ENCODE peak calls at places on chromosomes 7 and 10, in four cellular contexts. L, C, D and B are unnamed samples.

GRCh38 chr7:27199820-27200760 is at the start of gene HOXA13:
- DNase-seq in L (peak), C (no peak), D (no peak), B (peak)

GRCh38 chr10:14586901-14587300 is 187.8 kb downstream of the FAM107B start:
- DNase-seq in L (no peak), C (no peak), D (no peak), B (no peak)

GRCh38 chr10:23238015-23238414 is 45.9 kb downstream of the PTF1A start:
- DNase-seq in L (no peak), C (no peak), D (peak), B (no peak)

GRCh38 chr10:124369986-124370385 is 48.7 kb downstream of the OAT start:
- DNase-seq in L (no peak), C (no peak), D (no peak), B (no peak)

GRCh38 chr10:7260412-7260900 is 150.4 kb downstream of the SFMBT2 start:
- DNase-seq in L (peak), C (peak), D (peak), B (peak)

GRCh38 chr7:82506702-82507101 is 63.1 kb upstream of the CACNA2D1 start:
- DNase-seq in L (no peak), C (no peak), D (no peak), B (no peak)

GRCh38 chr10:20958225-20958624 is 61.1 kb upstream of the NEBL start:
- DNase-seq in L (no peak), C (no peak), D (no peak), B (no peak)

GRCh38 chr7:32894171-32894570 is 2.6 kb upstream of the KBTBD2 start:
- DNase-seq in L (no peak), C (no peak), D (no peak), B (no peak)

GRCh38 chr10:132586731-132587130 is 49.1 kb downstream of the INPP5A start:
- DNase-seq in L (no peak), C (no peak), D (no peak), B (peak)

GRCh38 chr7:73358590-73359275 is 30.8 kb downstream of the FKBP6 start:
- DNase-seq in L (no peak), C (no peak), D (no peak), B (no peak)

GRCh38 chr7:4136501-4137110 is 545.5 kb upstream of the FOXK1 start:
- DNase-seq in L (no peak), C (no peak), D (peak), B (peak)

GRCh38 chr10:49600781-49601400 is 9.2 kb upstream of the SLC18A3 start:
- DNase-seq in L (no peak), C (no peak), D (no peak), B (no peak)

GRCh38 chr7:91527460-91527859 is 263.2 kb downstream of the FZD1 start:
- DNase-seq in L (no peak), C (no peak), D (no peak), B (no peak)

GRCh38 chr10:71719042-71719441 is 536 bp downstream of the C10orf105 start:
- DNase-seq in L (no peak), C (no peak), D (no peak), B (no peak)

GRCh38 chr10:61078542-61078941 is 134.6 kb upstream of the RHOBTB1 start:
- DNase-seq in L (no peak), C (no peak), D (no peak), B (no peak)

GRCh38 chr10:25047902-25048301 is 31.5 kb downstream of the THNSL1 start:
- DNase-seq in L (no peak), C (no peak), D (no peak), B (no peak)

GRCh38 chr10:118472961-118473675 is 122.3 kb downstream of the PRLHR start:
- DNase-seq in L (no peak), C (no peak), D (no peak), B (peak)

GRCh38 chr10:15158972-15159371 is 9.5 kb downstream of the NMT2 start:
- DNase-seq in L (no peak), C (no peak), D (no peak), B (no peak)

GRCh38 chr7:37109016-37109415 is 339.6 kb downstream of the ELMO1 start:
- DNase-seq in L (no peak), C (no peak), D (peak), B (no peak)

GRCh38 chr10:31536297-31536696 is 217.3 kb downstream of the ZEB1 start:
- DNase-seq in L (no peak), C (no peak), D (no peak), B (no peak)

GRCh38 chr7:24882989-24883631 is 96.9 kb downstream of the OSBPL3 start:
- DNase-seq in L (no peak), C (no peak), D (no peak), B (peak)

GRCh38 chr10:111076682-111077661 is at the start of gene ADRA2A:
- DNase-seq in L (peak), C (no peak), D (no peak), B (peak)

GRCh38 chr7:115782716-115783460 is 247.7 kb downstream of the TFEC start:
- DNase-seq in L (no peak), C (no peak), D (no peak), B (no peak)

GRCh38 chr10:105837951-105838350 is 1196.9 kb downstream of the SORCS3 start:
- DNase-seq in L (no peak), C (peak), D (peak), B (peak)

GRCh38 chr10:13115832-13116793 is 16.1 kb downstream of the OPTN start:
- DNase-seq in L (no peak), C (no peak), D (no peak), B (no peak)

GRCh38 chr7:130994378-130995115 is 260.5 kb upstream of the KLF14 start:
- DNase-seq in L (no peak), C (no peak), D (no peak), B (no peak)

GRCh38 chr7:44306608-44307007 is 18.8 kb downstream of the CAMK2B start:
- DNase-seq in L (no peak), C (no peak), D (no peak), B (no peak)

GRCh38 chr10:119115921-119116320 is 12.0 kb downstream of the DENND10 start:
- DNase-seq in L (no peak), C (no peak), D (no peak), B (no peak)

GRCh38 chr7:122944682-122945303 is 50.7 kb downstream of the TAS2R16 start:
- DNase-seq in L (no peak), C (no peak), D (no peak), B (no peak)

GRCh38 chr10:122646511-122647382 is 52.9 kb downstream of the C10orf120 start:
- DNase-seq in L (no peak), C (no peak), D (no peak), B (no peak)

GRCh38 chr10:69684020-69684980 is 54.3 kb downstream of the FAM241B start:
- DNase-seq in L (no peak), C (no peak), D (peak), B (no peak)

GRCh38 chr7:128194533-128195282 is 46.4 kb upstream of the LEP start:
- DNase-seq in L (no peak), C (no peak), D (no peak), B (no peak)

GRCh38 chr7:112204776-112205347 is 1.3 kb downstream of the DOCK4 start:
- DNase-seq in L (peak), C (no peak), D (no peak), B (peak)
- TF ChIP-seq MYC in L (no peak), C (no peak), D (no peak), B (no peak)

GRCh38 chr7:100433276-100433591 is 3.1 kb downstream of the PPP1R35 start:
- DNase-seq in L (no peak), C (no peak), D (no peak), B (peak)

GRCh38 chr7:100433592-100434296 is 2.6 kb downstream of the PPP1R35 start:
- DNase-seq in L (no peak), C (no peak), D (no peak), B (peak)

GRCh38 chr7:100432053-100432452 is 2.4 kb downstream of the MEPCE start:
- DNase-seq in L (no peak), C (no peak), D (no peak), B (no peak)

GRCh38 chr7:100431286-100431735 is 1.7 kb downstream of the MEPCE start:
- DNase-seq in L (no peak), C (no peak), D (no peak), B (no peak)

GRCh38 chr7:100432621-100433275 is 3.1 kb downstream of the MEPCE start:
- DNase-seq in L (no peak), C (no peak), D (no peak), B (peak)
- TF ChIP-seq POLR2A in L (no peak), C (peak), D (no peak), B (no peak)

DNA sequence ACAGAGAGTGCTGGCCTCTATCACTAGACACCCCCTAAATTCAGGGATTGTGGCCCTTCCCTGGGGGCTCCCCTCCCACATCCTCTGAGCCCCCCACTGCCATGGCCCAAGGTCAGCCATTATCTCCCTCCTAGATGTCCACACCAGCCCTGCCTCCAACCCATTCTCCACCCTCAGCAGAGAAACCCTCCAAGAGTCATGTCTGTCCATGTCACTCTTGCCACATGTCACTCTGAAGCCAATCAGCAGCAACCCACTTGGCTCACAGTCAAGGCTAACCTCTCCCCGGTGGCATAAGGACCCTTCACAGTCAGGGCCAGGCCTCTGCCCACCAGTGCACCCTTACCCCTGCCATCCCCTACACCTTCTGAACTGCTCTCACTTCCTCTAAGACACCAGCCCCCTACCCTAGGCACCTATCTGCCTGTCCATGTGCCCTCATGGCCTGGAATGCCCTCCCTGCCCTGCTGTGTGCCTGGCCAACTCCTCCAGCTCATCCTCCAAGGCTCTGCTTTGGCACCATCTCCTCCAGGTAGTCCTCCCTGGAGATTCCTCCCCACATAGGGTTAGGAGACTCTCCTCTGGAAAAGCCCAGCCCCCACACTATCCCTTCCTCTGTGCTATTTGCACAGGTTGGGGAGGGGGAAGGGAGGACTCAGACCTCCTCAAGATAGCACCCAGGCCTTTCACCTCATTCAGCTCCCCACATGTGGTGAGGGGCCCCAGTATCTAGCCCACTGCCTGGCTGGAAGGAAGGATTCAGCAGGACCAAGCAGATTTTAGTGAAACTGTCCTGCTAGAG is 83.7 kb downstream of the GRID1 start:
- DNase-seq in L (no peak), C (no peak), D (no peak), B (no peak)
- TF ChIP-seq CTCF in L (no peak), C (no peak), D (no peak), B (no peak)

GRCh38 chr10:113496124-113496523 is 56.7 kb upstream of the HABP2 start:
- DNase-seq in L (no peak), C (no peak), D (no peak), B (peak)

GRCh38 chr10:113492181-113492580 is 60.7 kb upstream of the HABP2 start:
- DNase-seq in L (no peak), C (no peak), D (no peak), B (no peak)

GRCh38 chr10:113493195-113493594 is 59.7 kb upstream of the HABP2 start:
- DNase-seq in L (no peak), C (no peak), D (no peak), B (no peak)

GRCh38 chr10:113494736-113495135 is 58.1 kb upstream of the HABP2 start:
- DNase-seq in L (no peak), C (no peak), D (no peak), B (no peak)

DNA sequence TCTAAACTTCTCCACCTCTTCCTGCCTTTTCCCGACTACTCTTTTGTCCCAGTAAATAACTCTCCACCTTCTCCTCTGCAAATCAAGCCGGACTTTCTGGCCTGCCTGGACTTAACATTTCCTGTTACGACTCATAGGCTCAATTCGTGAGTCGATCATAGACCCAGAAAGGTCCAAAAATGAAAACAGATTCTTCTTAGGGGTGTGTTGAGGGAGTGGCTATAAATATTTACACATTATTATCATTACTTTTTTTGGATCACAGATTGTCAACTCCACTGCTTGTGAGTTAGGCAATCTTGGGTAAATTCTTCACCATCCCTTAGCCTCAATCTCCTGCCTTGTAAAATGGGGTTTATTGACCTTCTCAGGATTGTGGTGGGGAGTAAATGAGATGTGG is 58.9 kb upstream of the HABP2 start:
- DNase-seq in L (no peak), C (no peak), D (no peak), B (no peak)
- TF ChIP-seq MYC in L (no peak), C (no peak), D (no peak), B (no peak)

DNA sequence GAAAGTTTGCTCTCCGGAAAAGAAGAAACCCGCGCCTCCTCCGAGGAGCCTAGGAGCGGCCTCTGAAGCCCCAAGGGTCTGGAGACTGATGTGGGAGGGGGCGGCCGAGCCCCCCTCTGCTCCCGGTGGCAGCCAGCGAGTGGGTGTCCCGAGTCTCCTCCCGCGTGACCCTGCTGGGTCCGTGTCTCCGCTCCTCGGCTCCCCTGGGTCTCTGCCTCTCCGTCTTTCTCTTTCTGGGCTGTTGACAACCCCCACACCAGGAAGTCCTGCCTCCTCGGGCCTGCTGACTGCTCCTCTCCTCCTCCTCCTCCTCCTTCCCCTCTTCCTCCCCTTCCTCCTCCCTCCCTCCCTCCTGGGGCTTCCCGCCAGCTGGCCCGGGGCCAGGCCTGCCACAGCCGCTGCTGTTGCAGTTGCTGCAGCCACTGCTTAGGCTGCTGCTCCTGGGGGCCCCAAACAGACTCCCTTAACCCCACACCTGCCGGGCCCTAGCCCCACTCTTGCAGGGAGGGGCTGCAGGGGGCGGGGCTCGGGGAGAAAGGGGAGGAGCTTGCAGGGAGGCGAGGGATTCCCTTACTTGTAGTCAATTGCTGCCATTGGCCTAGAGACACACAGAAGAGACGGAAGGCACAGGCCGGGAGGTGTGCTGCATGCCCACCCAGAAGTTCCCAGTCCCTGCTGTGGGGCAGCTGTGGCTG is at the start of gene TSC22D4:
- DNase-seq in L (peak), C (peak), D (peak), B (peak)
- TF ChIP-seq POLR2A in L (peak), C (peak), D (peak), B (peak)

DNA sequence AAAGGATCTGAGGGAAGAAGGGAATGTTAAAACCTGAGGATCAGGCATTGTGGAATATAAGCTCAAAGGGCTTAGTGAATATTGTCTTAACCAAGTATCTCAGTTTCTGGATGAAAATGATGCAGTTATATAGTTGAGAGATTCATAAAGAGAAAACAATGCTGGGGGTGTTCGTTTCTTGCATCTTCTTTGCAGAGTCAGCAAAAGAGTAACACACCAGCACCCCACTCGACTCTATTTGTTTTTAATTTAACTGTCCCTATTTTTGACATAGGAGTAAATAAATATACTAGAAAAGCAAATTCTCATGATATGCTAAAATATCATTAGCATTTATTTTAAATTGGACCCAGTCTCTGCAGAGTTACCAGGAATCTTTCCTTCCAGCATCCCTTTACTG is 7.6 kb upstream of the OIT3 start:
- DNase-seq in L (no peak), C (no peak), D (no peak), B (no peak)
- TF ChIP-seq CTCF in L (no peak), C (no peak), D (no peak), B (no peak)

GRCh38 chr7:48351893-48352292 is 180.6 kb downstream of the ABCA13 start:
- DNase-seq in L (no peak), C (no peak), D (no peak), B (peak)
- TF ChIP-seq MYC in L (no peak), C (no peak), D (no peak), B (no peak)

GRCh38 chr7:17787257-17787656 is 153.0 kb downstream of the SNX13 start:
- DNase-seq in L (no peak), C (no peak), D (no peak), B (no peak)

GRCh38 chr7:17779381-17779780 is 160.9 kb downstream of the SNX13 start:
- DNase-seq in L (no peak), C (no peak), D (no peak), B (no peak)

GRCh38 chr7:17786314-17786852 is 153.9 kb downstream of the SNX13 start:
- DNase-seq in L (no peak), C (no peak), D (no peak), B (no peak)

GRCh38 chr7:17782216-17782549 is 158.1 kb downstream of the SNX13 start:
- DNase-seq in L (no peak), C (no peak), D (no peak), B (no peak)

GRCh38 chr7:17781491-17782215 is 158.6 kb downstream of the SNX13 start:
- DNase-seq in L (no peak), C (no peak), D (no peak), B (no peak)
- TF ChIP-seq POLR2A in L (no peak), C (no peak), D (no peak), B (no peak)

GRCh38 chr10:75097666-75098285 is 13.7 kb upstream of the SAMD8 start:
- DNase-seq in L (no peak), C (no peak), D (peak), B (peak)
- TF ChIP-seq CTCF in L (no peak), C (peak), D (peak), B (peak)

DNA sequence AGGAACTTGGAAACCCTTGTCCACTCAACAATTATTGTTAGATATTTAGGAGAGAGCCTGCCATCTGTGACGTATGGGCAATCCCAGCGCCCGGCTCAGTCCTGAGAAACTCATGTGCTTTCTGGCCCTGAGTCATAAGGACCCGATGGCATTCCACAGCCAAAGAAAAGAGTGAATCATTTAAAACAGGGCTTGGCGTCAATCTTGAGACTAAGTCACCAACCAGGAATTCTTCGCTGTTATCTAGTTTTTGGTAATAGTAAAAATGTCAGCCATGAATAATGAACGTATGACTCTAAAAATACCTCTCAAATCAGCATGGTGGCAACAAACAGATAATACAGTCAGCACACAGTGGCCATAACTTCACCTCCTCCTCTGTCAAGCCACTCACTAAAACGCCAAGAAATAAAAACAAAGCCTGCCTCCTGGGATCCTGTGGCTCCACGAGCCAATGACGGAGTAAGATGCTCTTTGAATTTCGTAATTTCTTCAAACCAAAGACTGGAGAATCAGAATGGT is 140.8 kb downstream of the ADAM12 start:
- DNase-seq in L (peak), C (no peak), D (no peak), B (no peak)
- TF ChIP-seq MYC in L (peak), C (no peak), D (no peak), B (no peak)